ENCODE peak calls at places on chromosomes 12 and 14, in ten cellular contexts. K is tibial nerve, L is A549, O is transverse colon, N is sigmoid colon, G is ovary, W is stomach, U is suprapubic skin, S is upper lobe of left lung, I is H1. Z is an unnamed sample.

GRCh38 chr12:67483871-67484554 is 164.5 kb upstream of the DYRK2 start:
- DNase-seq in K (no peak), L (no peak), O (no peak), N (no peak), G (no peak), W (no peak), U (no peak), S (no peak), I (no peak), Z (no peak)

GRCh38 chr12:76945867-76946266 is 67.0 kb upstream of the CSRP2 start:
- DNase-seq in K (no peak), L (no peak), O (no peak), N (no peak), G (no peak), W (no peak), U (no peak), S (no peak), I (no peak), Z (no peak)

GRCh38 chr12:107645630-107646333 is 39.8 kb upstream of the PWP1 start:
- DNase-seq in K (peak; percentile 13), L (no peak), O (no peak), N (no peak), G (no peak), W (no peak), U (no peak), S (no peak), I (no peak), Z (no peak)

GRCh38 chr12:55694651-55695050 is 13.1 kb downstream of the ITGA7 start:
- DNase-seq in K (no peak), L (no peak), O (no peak), N (no peak), G (peak; percentile 24), W (no peak), U (peak; percentile 44), S (no peak), I (no peak), Z (no peak)

GRCh38 chr12:53251477-53252348 is 16.4 kb upstream of the ESPL1 start:
- DNase-seq in K (peak; percentile 65), L (peak; percentile 87), O (peak; percentile 80), N (peak; percentile 91), G (peak; percentile 87), W (peak; percentile 76), U (peak; percentile 86), S (peak; percentile 89), I (no peak), Z (peak; percentile 96)

GRCh38 chr12:131378861-131379665 is 331.8 kb upstream of the SFSWAP start:
- DNase-seq in K (no peak), L (no peak), O (no peak), N (no peak), G (peak; percentile 31), W (no peak), U (no peak), S (no peak), I (no peak), Z (no peak)

GRCh38 chr12:1186298-1186697 is 195.3 kb downstream of the ERC1 start:
- DNase-seq in K (no peak), L (no peak), O (no peak), N (no peak), G (no peak), W (no peak), U (no peak), S (no peak), I (no peak), Z (no peak)

GRCh38 chr12:111437816-111438454 is 32.2 kb downstream of the SH2B3 start:
- DNase-seq in K (peak; percentile 59), L (no peak), O (peak; percentile 56), N (no peak), G (no peak), W (no peak), U (no peak), S (peak; percentile 83), I (no peak), Z (no peak)

GRCh38 chr12:8860165-8860961 is 37.9 kb downstream of the A2ML1 start:
- DNase-seq in K (peak; percentile 52), L (no peak), O (peak; percentile 31), N (no peak), G (peak; percentile 51), W (peak; percentile 34), U (no peak), S (peak; percentile 32), I (peak; percentile 46), Z (no peak)

GRCh38 chr14:96756745-96757144 is 40.4 kb upstream of the VRK1 start:
- DNase-seq in K (no peak), L (no peak), O (no peak), N (peak; percentile 40), G (no peak), W (no peak), U (no peak), S (no peak), I (no peak), Z (no peak)

GRCh38 chr12:96015672-96016071 is 19.5 kb upstream of the HAL start:
- DNase-seq in K (no peak), L (peak; percentile 27), O (no peak), N (no peak), G (no peak), W (peak; percentile 32), U (no peak), S (no peak), I (no peak), Z (no peak)

GRCh38 chr14:97524579-97525319 is 727.6 kb downstream of the VRK1 start:
- DNase-seq in K (no peak), L (no peak), O (no peak), N (no peak), G (no peak), W (no peak), U (no peak), S (no peak), I (no peak), Z (no peak)

GRCh38 chr12:85659754-85660530 is 176.3 kb downstream of the RASSF9 start:
- DNase-seq in K (no peak), L (no peak), O (no peak), N (no peak), G (no peak), W (no peak), U (no peak), S (no peak), I (no peak), Z (no peak)
- TF ChIP-seq EP300 in K (no peak), L (no peak), O (no peak), N (no peak), G (no peak), W (no peak), U (no peak), S (no peak), I (no peak), Z (no peak)

DNA sequence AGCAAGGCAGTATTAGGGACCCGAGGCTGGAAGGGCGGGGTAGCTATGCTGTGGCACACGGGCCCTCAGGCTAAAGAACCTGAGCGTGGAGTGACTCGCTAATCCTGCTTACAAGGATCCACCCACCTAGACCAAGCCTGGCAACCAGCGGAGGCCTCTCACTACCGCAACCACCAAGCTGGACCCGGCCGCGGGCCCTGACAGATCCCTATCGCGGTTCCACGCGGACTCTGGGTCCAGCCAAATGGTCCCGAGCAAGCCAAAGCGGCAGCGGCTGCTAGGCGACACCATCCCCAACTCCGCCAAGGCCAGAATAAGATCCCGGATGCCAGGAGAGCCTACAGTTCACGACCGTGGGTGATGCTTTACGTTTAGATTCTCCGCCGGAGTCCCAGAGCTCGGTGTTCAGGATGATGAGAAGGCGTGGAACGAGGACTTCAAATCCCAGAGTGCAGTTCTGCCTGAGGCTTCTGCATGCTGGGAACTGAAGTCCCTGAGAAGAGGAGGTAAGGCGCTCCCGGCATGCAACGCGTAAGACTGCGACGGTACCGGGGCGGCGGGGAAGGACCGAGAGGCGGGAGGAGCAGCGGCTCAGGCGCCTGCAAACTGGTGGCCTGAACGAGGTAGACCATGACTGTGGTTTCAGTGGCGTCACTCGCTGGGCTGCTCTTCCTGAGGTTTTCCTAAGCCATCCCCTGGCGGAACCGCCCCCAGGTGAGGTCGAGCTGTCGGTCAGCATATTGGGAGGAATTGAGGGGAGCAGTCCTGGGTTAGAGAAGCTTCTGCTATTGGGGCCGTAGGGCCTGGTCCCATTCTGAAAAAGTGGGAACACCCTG is at the start of the genes CEP290 and TMTC3:
- DNase-seq in K (peak; percentile 95), L (peak; percentile 90), O (peak; percentile 96), N (peak; percentile 97), G (peak; percentile 91), W (peak; percentile 94), U (peak; percentile 97), S (peak; percentile 99), I (peak; percentile 97), Z (peak; percentile 98)
- TF ChIP-seq POLR2A in K (peak; percentile 74), L (peak; percentile 73), O (peak; percentile 71), N (peak; percentile 66), G (peak; percentile 30), W (no peak), U (peak; percentile 51), S (peak; percentile 27), I (peak; percentile 63), Z (no peak)

GRCh38 chr14:54979039-54979438 is 47.9 kb downstream of the WDHD1 start:
- DNase-seq in K (no peak), L (no peak), O (no peak), N (no peak), G (no peak), W (no peak), U (no peak), S (no peak), I (no peak), Z (no peak)

GRCh38 chr14:54976316-54976715 is 50.6 kb downstream of the WDHD1 start:
- DNase-seq in K (no peak), L (no peak), O (no peak), N (no peak), G (no peak), W (no peak), U (no peak), S (no peak), I (no peak), Z (no peak)

GRCh38 chr14:54975856-54976255 is 51.0 kb downstream of the WDHD1 start:
- DNase-seq in K (no peak), L (no peak), O (no peak), N (no peak), G (no peak), W (no peak), U (no peak), S (no peak), I (no peak), Z (no peak)

GRCh38 chr14:54985156-54985555 is 41.7 kb downstream of the WDHD1 start:
- DNase-seq in K (no peak), L (no peak), O (no peak), N (no peak), G (no peak), W (no peak), U (no peak), S (no peak), I (no peak), Z (no peak)

GRCh38 chr14:54981698-54982097 is 45.2 kb downstream of the WDHD1 start:
- DNase-seq in K (no peak), L (no peak), O (no peak), N (no peak), G (no peak), W (no peak), U (no peak), S (no peak), I (no peak), Z (no peak)
- TF ChIP-seq EP300 in K (no peak), L (no peak), O (no peak), N (no peak), G (no peak), W (no peak), U (no peak), S (no peak), I (no peak), Z (no peak)

DNA sequence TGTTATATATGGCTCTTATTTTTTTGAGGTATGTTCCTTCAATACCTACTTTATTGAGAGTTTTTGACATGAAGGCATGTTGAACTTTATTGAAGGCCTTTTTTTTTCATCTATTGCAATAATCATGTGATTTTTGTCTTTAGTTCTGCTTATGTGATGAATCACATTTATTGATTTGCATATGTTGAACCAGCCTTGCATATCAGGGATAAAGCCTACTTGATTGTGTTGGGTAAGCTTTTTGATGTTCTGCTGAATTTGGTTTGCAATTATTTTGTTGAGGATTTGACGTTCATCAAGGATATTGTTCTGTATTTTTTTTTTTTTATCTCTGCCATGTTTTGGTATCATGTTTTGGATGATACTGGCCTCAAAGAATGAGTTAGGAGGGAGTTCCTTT is 15.2 kb upstream of the ART4 start:
- DNase-seq in K (no peak), L (no peak), O (no peak), N (no peak), G (no peak), W (no peak), U (no peak), S (no peak), I (no peak), Z (no peak)
- TF ChIP-seq POLR2A in K (no peak), L (no peak), O (no peak), N (no peak), G (no peak), W (no peak), U (no peak), S (no peak), I (no peak), Z (no peak)

Z was measured in esophagus muscularis mucosa.